ENCODE peak calls at places on chromosome 4, in seven cellular contexts. One of them, this sample, is unnamed.

GRCh38 chr4:187663076-187663475 is 332.5 kb upstream of the ZFP42 start:
- DNase-seq in MM.1S: no peak
- DNase-seq in T-cell: no peak
- DNase-seq in NCI-H2081: no peak
- DNase-seq in RCC 7860: no peak
- DNase-seq in cardiac septum: no peak
- DNase-seq in HS-27A: no peak
- DNase-seq in this sample: no peak

GRCh38 chr4:75696036-75696435 is 22.8 kb upstream of the G3BP2 start:
- DNase-seq in T-cell: peak; percentile 57
- DNase-seq in NCI-H2081: peak; percentile 2
- DNase-seq in RCC 7860: no peak
- DNase-seq in MM.1S: no peak
- DNase-seq in HS-27A: no peak
- DNase-seq in cardiac septum: no peak
- DNase-seq in this sample: no peak

GRCh38 chr4:38128478-38129451 is 168.6 kb downstream of the PTTG2 start:
- DNase-seq in RCC 7860: no peak
- DNase-seq in HS-27A: no peak
- DNase-seq in NCI-H2081: peak; percentile 6
- DNase-seq in T-cell: peak; percentile 47
- DNase-seq in MM.1S: peak; percentile 90
- DNase-seq in cardiac septum: no peak
- DNase-seq in this sample: no peak

GRCh38 chr4:170853422-170854021 is 763.8 kb upstream of the AADAT start:
- DNase-seq in HS-27A: no peak
- DNase-seq in RCC 7860: peak; percentile 33
- DNase-seq in T-cell: no peak
- DNase-seq in cardiac septum: no peak
- DNase-seq in NCI-H2081: peak; percentile 32
- DNase-seq in MM.1S: peak; percentile 36
- DNase-seq in this sample: no peak

GRCh38 chr4:148007303-148007702 is 275.4 kb downstream of the ARHGAP10 start:
- DNase-seq in cardiac septum: no peak
- DNase-seq in RCC 7860: peak; percentile 93
- DNase-seq in MM.1S: no peak
- DNase-seq in NCI-H2081: no peak
- DNase-seq in T-cell: no peak
- DNase-seq in HS-27A: peak; percentile 75
- DNase-seq in this sample: no peak

GRCh38 chr4:182189107-182189878 is 53.9 kb upstream of the TENM3 start:
- DNase-seq in NCI-H2081: no peak
- DNase-seq in HS-27A: peak; percentile 92
- DNase-seq in RCC 7860: peak; percentile 83
- DNase-seq in cardiac septum: no peak
- DNase-seq in MM.1S: no peak
- DNase-seq in T-cell: no peak
- DNase-seq in this sample: no peak

GRCh38 chr4:169573889-169574288 is 38.5 kb downstream of the NEK1 start:
- DNase-seq in T-cell: no peak
- DNase-seq in RCC 7860: no peak
- DNase-seq in cardiac septum: no peak
- DNase-seq in MM.1S: no peak
- DNase-seq in NCI-H2081: no peak
- DNase-seq in HS-27A: no peak
- DNase-seq in this sample: no peak

GRCh38 chr4:31674313-31674947 is 954.3 kb downstream of the PCDH7 start:
- DNase-seq in RCC 7860: no peak
- DNase-seq in T-cell: no peak
- DNase-seq in cardiac septum: no peak
- DNase-seq in MM.1S: no peak
- DNase-seq in NCI-H2081: peak; percentile 17
- DNase-seq in HS-27A: no peak
- DNase-seq in this sample: no peak

GRCh38 chr4:154719087-154719486 is 24.7 kb upstream of the LRAT start:
- DNase-seq in HS-27A: peak; percentile 35
- DNase-seq in cardiac septum: no peak
- DNase-seq in NCI-H2081: no peak
- DNase-seq in T-cell: no peak
- DNase-seq in RCC 7860: no peak
- DNase-seq in MM.1S: no peak
- DNase-seq in this sample: no peak

GRCh38 chr4:84814100-84814750 is 152.3 kb downstream of the WDFY3 start:
- DNase-seq in MM.1S: no peak
- DNase-seq in HS-27A: peak; percentile 49
- DNase-seq in cardiac septum: no peak
- DNase-seq in NCI-H2081: no peak
- DNase-seq in T-cell: no peak
- DNase-seq in RCC 7860: peak; percentile 54
- DNase-seq in this sample: no peak

GRCh38 chr4:169723207-169723606 is 34.5 kb downstream of the HPF1 start:
- DNase-seq in MM.1S: no peak
- DNase-seq in NCI-H2081: no peak
- DNase-seq in cardiac septum: no peak
- DNase-seq in T-cell: no peak
- DNase-seq in HS-27A: no peak
- DNase-seq in RCC 7860: no peak
- DNase-seq in this sample: no peak

GRCh38 chr4:152415980-152416379 is 119.9 kb downstream of the FBXW7 start:
- DNase-seq in cardiac septum: no peak
- DNase-seq in MM.1S: no peak
- DNase-seq in RCC 7860: no peak
- DNase-seq in HS-27A: peak; percentile 24
- DNase-seq in NCI-H2081: no peak
- DNase-seq in T-cell: no peak
- DNase-seq in this sample: no peak

GRCh38 chr4:150771374-150771773 is 189.4 kb downstream of the MAB21L2 start:
- DNase-seq in HS-27A: no peak
- DNase-seq in cardiac septum: no peak
- DNase-seq in MM.1S: no peak
- DNase-seq in T-cell: no peak
- DNase-seq in RCC 7860: no peak
- DNase-seq in NCI-H2081: no peak
- DNase-seq in this sample: no peak

GRCh38 chr4:87073570-87074470 is 139.0 kb downstream of the AFF1 start:
- DNase-seq in RCC 7860: peak; percentile 42
- DNase-seq in NCI-H2081: peak; percentile 87
- DNase-seq in MM.1S: peak; percentile 78
- DNase-seq in T-cell: peak; percentile 25
- DNase-seq in cardiac septum: no peak
- DNase-seq in HS-27A: no peak
- DNase-seq in this sample: no peak

GRCh38 chr4:106266201-106266600 is 49.8 kb downstream of the TBCK start:
- DNase-seq in NCI-H2081: peak; percentile 25
- DNase-seq in RCC 7860: peak; percentile 38
- DNase-seq in MM.1S: peak; percentile 52
- DNase-seq in HS-27A: no peak
- DNase-seq in cardiac septum: no peak
- DNase-seq in T-cell: no peak
- DNase-seq in this sample: no peak

GRCh38 chr4:147307896-147308680 is 172.8 kb upstream of the EDNRA start:
- DNase-seq in cardiac septum: no peak
- DNase-seq in T-cell: no peak
- DNase-seq in RCC 7860: no peak
- DNase-seq in NCI-H2081: no peak
- DNase-seq in MM.1S: no peak
- DNase-seq in HS-27A: no peak
- DNase-seq in this sample: no peak

GRCh38 chr4:7980036-7980435 is 40.4 kb upstream of the AFAP1 start:
- DNase-seq in HS-27A: no peak
- DNase-seq in RCC 7860: peak; percentile 11
- DNase-seq in MM.1S: no peak
- DNase-seq in NCI-H2081: no peak
- DNase-seq in T-cell: no peak
- DNase-seq in cardiac septum: no peak
- DNase-seq in this sample: no peak

GRCh38 chr4:7358100-7358735 is 76.5 kb downstream of the PSAPL1 start:
- DNase-seq in T-cell: no peak
- DNase-seq in RCC 7860: peak; percentile 75
- DNase-seq in MM.1S: no peak
- DNase-seq in cardiac septum: peak; percentile 83
- DNase-seq in NCI-H2081: no peak
- DNase-seq in HS-27A: peak; percentile 55
- DNase-seq in this sample: no peak

GRCh38 chr4:35252866-35253265 is 991.4 kb downstream of the ARAP2 start:
- DNase-seq in cardiac septum: no peak
- DNase-seq in NCI-H2081: no peak
- DNase-seq in MM.1S: no peak
- DNase-seq in HS-27A: no peak
- DNase-seq in RCC 7860: peak; percentile 44
- DNase-seq in T-cell: no peak
- DNase-seq in this sample: no peak

GRCh38 chr4:39975488-39976089 is 2.1 kb downstream of the PDS5A start:
- DNase-seq in cardiac septum: no peak
- DNase-seq in MM.1S: no peak
- DNase-seq in NCI-H2081: no peak
- DNase-seq in RCC 7860: no peak
- DNase-seq in HS-27A: no peak
- DNase-seq in T-cell: no peak
- DNase-seq in this sample: peak; percentile 3

GRCh38 chr4:6731780-6732179 is 15.8 kb downstream of the BLOC1S4 start:
- DNase-seq in T-cell: no peak
- DNase-seq in HS-27A: no peak
- DNase-seq in RCC 7860: no peak
- DNase-seq in MM.1S: no peak
- DNase-seq in NCI-H2081: no peak
- DNase-seq in cardiac septum: no peak
- DNase-seq in this sample: peak; percentile 78

GRCh38 chr4:1072830-1073446 is 40.4 kb downstream of the RNF212 start:
- DNase-seq in MM.1S: peak; percentile 12
- DNase-seq in T-cell: peak; percentile 50
- DNase-seq in NCI-H2081: peak; percentile 65
- DNase-seq in RCC 7860: peak; percentile 43
- DNase-seq in HS-27A: peak; percentile 11
- DNase-seq in cardiac septum: peak; percentile 12
- DNase-seq in this sample: no peak

GRCh38 chr4:24471623-24472510 is 112.5 kb downstream of the DHX15 start:
- DNase-seq in RCC 7860: no peak
- DNase-seq in MM.1S: no peak
- DNase-seq in HS-27A: no peak
- DNase-seq in NCI-H2081: peak; percentile 39
- DNase-seq in T-cell: peak; percentile 6
- DNase-seq in cardiac septum: no peak
- DNase-seq in this sample: no peak

GRCh38 chr4:131566026-131566425 is 1583.1 kb upstream of the PCDH10 start:
- DNase-seq in HS-27A: no peak
- DNase-seq in cardiac septum: no peak
- DNase-seq in MM.1S: no peak
- DNase-seq in T-cell: no peak
- DNase-seq in NCI-H2081: no peak
- DNase-seq in RCC 7860: no peak
- DNase-seq in this sample: no peak

GRCh38 chr4:157983300-157983699 is 189.5 kb downstream of the GASK1B start:
- DNase-seq in RCC 7860: no peak
- DNase-seq in cardiac septum: no peak
- DNase-seq in T-cell: no peak
- DNase-seq in MM.1S: no peak
- DNase-seq in NCI-H2081: no peak
- DNase-seq in HS-27A: no peak
- DNase-seq in this sample: no peak

GRCh38 chr4:185836268-185837084 is 24.5 kb upstream of the SORBS2 start:
- DNase-seq in HS-27A: no peak
- DNase-seq in cardiac septum: no peak
- DNase-seq in NCI-H2081: no peak
- DNase-seq in MM.1S: no peak
- DNase-seq in RCC 7860: no peak
- DNase-seq in T-cell: no peak
- DNase-seq in this sample: no peak

GRCh38 chr4:74364649-74365491 is at the start of gene EREG:
- DNase-seq in T-cell: peak; percentile 6
- DNase-seq in MM.1S: no peak
- DNase-seq in HS-27A: no peak
- DNase-seq in NCI-H2081: no peak
- DNase-seq in cardiac septum: peak; percentile 77
- DNase-seq in RCC 7860: peak; percentile 74
- DNase-seq in this sample: no peak

GRCh38 chr4:183402771-183403170 is 41.7 kb upstream of the CDKN2AIP start:
- DNase-seq in T-cell: no peak
- DNase-seq in NCI-H2081: peak; percentile 14
- DNase-seq in HS-27A: no peak
- DNase-seq in cardiac septum: peak; percentile 36
- DNase-seq in RCC 7860: peak; percentile 50
- DNase-seq in MM.1S: no peak
- DNase-seq in this sample: no peak

GRCh38 chr4:170198742-170199141 is 109.0 kb upstream of the AADAT start:
- DNase-seq in T-cell: no peak
- DNase-seq in MM.1S: peak; percentile 16
- DNase-seq in HS-27A: no peak
- DNase-seq in cardiac septum: no peak
- DNase-seq in NCI-H2081: peak; percentile 1
- DNase-seq in RCC 7860: no peak
- DNase-seq in this sample: no peak

GRCh38 chr4:61938250-61938846 is 738.2 kb downstream of the ADGRL3 start:
- DNase-seq in NCI-H2081: no peak
- DNase-seq in T-cell: no peak
- DNase-seq in RCC 7860: no peak
- DNase-seq in HS-27A: no peak
- DNase-seq in MM.1S: no peak
- DNase-seq in cardiac septum: no peak
- DNase-seq in this sample: no peak

GRCh38 chr4:73723029-73723428 is 17.3 kb upstream of the CXCL8 start:
- DNase-seq in HS-27A: no peak
- DNase-seq in NCI-H2081: no peak
- DNase-seq in MM.1S: no peak
- DNase-seq in T-cell: no peak
- DNase-seq in cardiac septum: no peak
- DNase-seq in RCC 7860: peak; percentile 60
- DNase-seq in this sample: no peak

GRCh38 chr4:76476606-76477005 is 41.6 kb downstream of the SHROOM3 start:
- DNase-seq in MM.1S: no peak
- DNase-seq in HS-27A: no peak
- DNase-seq in T-cell: no peak
- DNase-seq in RCC 7860: no peak
- DNase-seq in NCI-H2081: no peak
- DNase-seq in cardiac septum: no peak
- DNase-seq in this sample: no peak

GRCh38 chr4:127997534-127998388 is 32.6 kb downstream of the ABHD18 start:
- DNase-seq in NCI-H2081: no peak
- DNase-seq in T-cell: no peak
- DNase-seq in MM.1S: peak; percentile 28
- DNase-seq in HS-27A: no peak
- DNase-seq in cardiac septum: no peak
- DNase-seq in RCC 7860: peak; percentile 44
- DNase-seq in this sample: no peak

GRCh38 chr4:122456228-122457106 is at the start of gene IL2:
- DNase-seq in cardiac septum: no peak
- DNase-seq in MM.1S: no peak
- DNase-seq in HS-27A: no peak
- DNase-seq in NCI-H2081: peak; percentile 49
- DNase-seq in RCC 7860: no peak
- DNase-seq in T-cell: no peak
- DNase-seq in this sample: no peak

GRCh38 chr4:40990202-40990898 is 224.0 kb downstream of the APBB2 start:
- DNase-seq in RCC 7860: peak; percentile 98
- DNase-seq in HS-27A: peak; percentile 99
- DNase-seq in cardiac septum: no peak
- DNase-seq in MM.1S: no peak
- DNase-seq in T-cell: no peak
- DNase-seq in NCI-H2081: no peak
- DNase-seq in this sample: no peak

GRCh38 chr4:148716361-148717063 is 274.3 kb upstream of the NR3C2 start:
- DNase-seq in NCI-H2081: no peak
- DNase-seq in cardiac septum: no peak
- DNase-seq in MM.1S: no peak
- DNase-seq in HS-27A: no peak
- DNase-seq in T-cell: no peak
- DNase-seq in RCC 7860: no peak
- DNase-seq in this sample: no peak

GRCh38 chr4:73815145-73815544 is 21.3 kb upstream of the CXCL6 start:
- DNase-seq in HS-27A: no peak
- DNase-seq in cardiac septum: no peak
- DNase-seq in T-cell: no peak
- DNase-seq in MM.1S: peak; percentile 83
- DNase-seq in RCC 7860: peak; percentile 28
- DNase-seq in NCI-H2081: no peak
- DNase-seq in this sample: no peak

GRCh38 chr4:130486186-130486585 is 1390.2 kb downstream of the C4orf33 start:
- DNase-seq in T-cell: no peak
- DNase-seq in cardiac septum: no peak
- DNase-seq in RCC 7860: no peak
- DNase-seq in MM.1S: no peak
- DNase-seq in NCI-H2081: no peak
- DNase-seq in HS-27A: no peak
- DNase-seq in this sample: no peak

This sample was measured in mesenteric fat pad.